ENCODE peak calls at places on chromosomes 4 and X, in seven cellular contexts. Y is Right ventricle myocardium inferior; S is effector CD4-positive, alpha-beta T cell; H is sciatic nerve; J is retina; R is left lung; K is caudate nucleus. C is an unnamed sample.
A peak's percentile ranks its signal among the peaks of the same experiment; 100 is the strongest.

GRCh38 chr4:44578954-44579353 is 72.5 kb downstream of the YIPF7 start:
- DNase-seq in Y (no peak), S (no peak), H (no peak), J (no peak), R (no peak), K (no peak), C (no peak)

GRCh38 chr4:184283659-184284335 is 66.1 kb upstream of the ENPP6 start:
- DNase-seq in Y (no peak), S (no peak), H (peak; percentile 55), J (no peak), R (no peak), K (no peak), C (no peak)

GRCh38 chr4:7323872-7324650 is 110.7 kb downstream of the PSAPL1 start:
- DNase-seq in Y (peak; percentile 50), S (no peak), H (no peak), J (peak; percentile 84), R (peak; percentile 35), K (no peak), C (no peak)

GRCh38 chr4:36414248-36414647 is 132.8 kb downstream of the DTHD1 start:
- DNase-seq in Y (no peak), S (no peak), H (no peak), J (no peak), R (no peak), K (no peak), C (no peak)

GRCh38 chr4:99808260-99808857 is 8.3 kb upstream of the DAPP1 start:
- DNase-seq in Y (peak; percentile 83), S (peak; percentile 58), H (peak; percentile 62), J (peak; percentile 53), R (peak; percentile 87), K (no peak), C (peak; percentile 65)

GRCh38 chr4:8908206-8908893 is 36.7 kb upstream of the HMX1 start:
- DNase-seq in Y (peak; percentile 67), S (no peak), H (peak; percentile 38), J (no peak), R (peak; percentile 75), K (no peak), C (no peak)

GRCh38 chr4:6017030-6017429 is 1.2 kb downstream of the C4orf50 start:
- DNase-seq in Y (no peak), S (no peak), H (no peak), J (no peak), R (no peak), K (no peak), C (no peak)

GRCh38 chr4:8318509-8318908 is 49.0 kb downstream of the HTRA3 start:
- DNase-seq in Y (no peak), S (no peak), H (peak; percentile 23), J (no peak), R (no peak), K (no peak), C (no peak)

GRCh38 chr4:107824367-107825071 is at the start of gene SGMS2:
- DNase-seq in Y (peak; percentile 93), S (no peak), H (peak; percentile 91), J (peak; percentile 84), R (peak; percentile 96), K (peak; percentile 6), C (peak; percentile 92)

GRCh38 chrX:50049228-50049627 is 126.8 kb downstream of the CLCN5 start:
- DNase-seq in Y (no peak), S (no peak), H (no peak), J (no peak), R (no peak), K (no peak), C (no peak)

C was measured in right cardiac atrium.